ENCODE peak calls at places on chromosomes 12 and 14, in nine cellular contexts. D is mucosa of descending colon, E is hepatocyte, N is fibroblast of pulmonary artery, P is astrocyte of the cerebellum, Q is thoracic aorta, W is pancreas, B is brain microvascular endothelial cell, F is colonic mucosa. O is an unnamed sample.

GRCh38 chr12:86663691-86664090 is 407.5 kb upstream of the MGAT4C start:
- DNase-seq in D (no peak), E (no peak), N (peak), P (peak), Q (no peak), W (no peak), B (no peak), F (no peak), O (no peak)

GRCh38 chr14:77622562-77622961 is 6.1 kb upstream of the SPTLC2 start:
- DNase-seq in D (peak), E (peak), N (no peak), P (no peak), Q (no peak), W (no peak), B (no peak), F (peak), O (no peak)

GRCh38 chr12:47818701-47819543 is 781 bp downstream of the HDAC7 start:
- DNase-seq in D (peak), E (peak), N (peak), P (no peak), Q (no peak), W (peak), B (no peak), F (peak), O (no peak)

GRCh38 chr14:89807151-89807550 is 147.4 kb downstream of the EFCAB11 start:
- DNase-seq in D (no peak), E (no peak), N (no peak), P (no peak), Q (no peak), W (no peak), B (no peak), F (no peak), O (no peak)

GRCh38 chr14:32623300-32624093 is 294.4 kb downstream of the AKAP6 start:
- DNase-seq in D (no peak), E (no peak), N (peak), P (no peak), Q (no peak), W (no peak), B (peak), F (no peak), O (no peak)

GRCh38 chr12:52965337-52965731 is 16.4 kb downstream of the KRT18 start:
- DNase-seq in D (no peak), E (peak), N (no peak), P (no peak), Q (no peak), W (no peak), B (no peak), F (no peak), O (no peak)

GRCh38 chr12:4975574-4975973 is 65.9 kb downstream of the KCNA1 start:
- DNase-seq in D (no peak), E (no peak), N (no peak), P (no peak), Q (no peak), W (no peak), B (no peak), F (no peak), O (peak)

GRCh38 chr14:47976139-47976538 is 300.7 kb upstream of the MDGA2 start:
- DNase-seq in D (no peak), E (no peak), N (no peak), P (no peak), Q (no peak), W (no peak), B (no peak), F (no peak), O (no peak)

GRCh38 chr12:69998922-69999321 is 173.9 kb downstream of the MYRFL start:
- DNase-seq in D (peak), E (no peak), N (no peak), P (no peak), Q (no peak), W (no peak), B (no peak), F (no peak), O (no peak)

GRCh38 chr12:46430340-46430948 is 57.9 kb upstream of the SLC38A2 start:
- DNase-seq in D (peak), E (peak), N (peak), P (peak), Q (no peak), W (no peak), B (peak), F (peak), O (no peak)

GRCh38 chr12:4196805-4197420 is 76.6 kb upstream of the CCND2 start:
- DNase-seq in D (no peak), E (no peak), N (no peak), P (no peak), Q (no peak), W (no peak), B (no peak), F (no peak), O (no peak)

GRCh38 chr14:100673085-100673806 is 53.4 kb upstream of the DLK1 start:
- DNase-seq in D (peak), E (peak), N (no peak), P (no peak), Q (no peak), W (peak), B (no peak), F (peak), O (peak)

GRCh38 chr14:100384819-100385813 is 62.0 kb downstream of the SLC25A47 start:
- DNase-seq in D (no peak), E (peak), N (peak), P (no peak), Q (no peak), W (no peak), B (peak), F (no peak), O (no peak)

GRCh38 chr12:7154901-7155470 is 24.8 kb downstream of the CLSTN3 start:
- DNase-seq in D (no peak), E (no peak), N (no peak), P (no peak), Q (no peak), W (no peak), B (no peak), F (no peak), O (no peak)

GRCh38 chr12:27615331-27615891 is 80.8 kb upstream of the REP15 start:
- DNase-seq in D (no peak), E (peak), N (peak), P (no peak), Q (no peak), W (no peak), B (no peak), F (no peak), O (no peak)

GRCh38 chr12:32002848-32003493 is 43.8 kb downstream of the RESF1 start:
- DNase-seq in D (no peak), E (no peak), N (peak), P (no peak), Q (no peak), W (no peak), B (no peak), F (no peak), O (no peak)

GRCh38 chr12:110042260-110042659 is 6.1 kb downstream of the C12orf76 start:
- DNase-seq in D (no peak), E (no peak), N (no peak), P (no peak), Q (no peak), W (no peak), B (no peak), F (no peak), O (peak)

GRCh38 chr12:86230516-86231146 is 25.6 kb downstream of the MGAT4C start:
- DNase-seq in D (no peak), E (no peak), N (peak), P (peak), Q (no peak), W (no peak), B (peak), F (no peak), O (no peak)

GRCh38 chr12:90250766-90251165 is 542.1 kb upstream of the ATP2B1 start:
- DNase-seq in D (peak), E (no peak), N (peak), P (peak), Q (no peak), W (no peak), B (no peak), F (peak), O (no peak)

GRCh38 chr14:69291891-69292586 is 32.1 kb downstream of the GALNT16 start:
- DNase-seq in D (no peak), E (no peak), N (no peak), P (no peak), Q (no peak), W (no peak), B (no peak), F (no peak), O (no peak)

GRCh38 chr14:34843011-34843554 is 32.1 kb downstream of the BAZ1A start:
- DNase-seq in D (no peak), E (no peak), N (peak), P (peak), Q (no peak), W (no peak), B (peak), F (no peak), O (peak)

DNA sequence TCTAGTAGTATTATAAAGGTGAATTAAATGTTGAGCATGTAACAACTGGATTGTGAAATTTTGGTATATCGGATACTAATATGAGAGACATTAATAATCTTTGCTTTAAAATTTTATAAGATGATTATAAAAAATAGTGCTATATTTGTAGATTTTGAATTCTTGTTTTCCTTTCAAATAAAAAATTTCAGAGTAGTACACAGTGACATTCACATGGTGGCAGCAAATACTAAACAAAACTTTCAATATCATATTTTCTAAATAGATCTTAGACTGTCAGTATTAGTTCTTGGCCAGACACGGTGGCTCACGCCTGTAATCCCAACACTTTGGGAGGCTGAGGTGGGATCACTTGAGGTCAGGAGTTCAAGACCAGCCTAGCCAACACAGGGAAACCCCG is 166.0 kb downstream of the NAV3 start:
- DNase-seq in D (no peak), E (no peak), N (no peak), P (no peak), Q (no peak), W (no peak), B (no peak), F (no peak), O (no peak)
- TF ChIP-seq CTCF in D (no peak), E (peak), N (no peak), P (no peak), Q (no peak), W (no peak), B (no peak), F (no peak), O (peak)

GRCh38 chr12:2963154-2963759 is 4.1 kb downstream of the TEAD4 start:
- DNase-seq in D (no peak), E (no peak), N (no peak), P (no peak), Q (no peak), W (peak), B (no peak), F (no peak), O (no peak)
- H3K4me3 ChIP-seq in D (no peak), E (no peak), N (peak), P (no peak), Q (no peak), W (no peak), B (no peak), F (no peak), O (no peak)

GRCh38 chr14:93183596-93184317 is 940 bp downstream of the MOAP1 start:
- DNase-seq in D (no peak), E (no peak), N (no peak), P (no peak), Q (no peak), W (no peak), B (no peak), F (no peak), O (no peak)

GRCh38 chr14:93185333-93185688 is 194 bp downstream of the LYSET start:
- DNase-seq in D (no peak), E (no peak), N (no peak), P (no peak), Q (no peak), W (no peak), B (no peak), F (no peak), O (no peak)

GRCh38 chr14:93186961-93187360 is 1.8 kb downstream of the LYSET start:
- DNase-seq in D (no peak), E (no peak), N (no peak), P (no peak), Q (no peak), W (no peak), B (no peak), F (no peak), O (no peak)

GRCh38 chr14:93186461-93186860 is 1.3 kb downstream of the LYSET start:
- DNase-seq in D (no peak), E (no peak), N (no peak), P (no peak), Q (no peak), W (no peak), B (no peak), F (no peak), O (no peak)

GRCh38 chr14:93184391-93185332 is at the start of the genes LYSET and MOAP1:
- DNase-seq in D (peak), E (peak), N (peak), P (no peak), Q (peak), W (peak), B (peak), F (peak), O (peak)
- TF ChIP-seq CTCF in D (peak), E (no peak), N (no peak), P (peak), Q (peak), W (no peak), B (no peak), F (no peak), O (peak)

DNA sequence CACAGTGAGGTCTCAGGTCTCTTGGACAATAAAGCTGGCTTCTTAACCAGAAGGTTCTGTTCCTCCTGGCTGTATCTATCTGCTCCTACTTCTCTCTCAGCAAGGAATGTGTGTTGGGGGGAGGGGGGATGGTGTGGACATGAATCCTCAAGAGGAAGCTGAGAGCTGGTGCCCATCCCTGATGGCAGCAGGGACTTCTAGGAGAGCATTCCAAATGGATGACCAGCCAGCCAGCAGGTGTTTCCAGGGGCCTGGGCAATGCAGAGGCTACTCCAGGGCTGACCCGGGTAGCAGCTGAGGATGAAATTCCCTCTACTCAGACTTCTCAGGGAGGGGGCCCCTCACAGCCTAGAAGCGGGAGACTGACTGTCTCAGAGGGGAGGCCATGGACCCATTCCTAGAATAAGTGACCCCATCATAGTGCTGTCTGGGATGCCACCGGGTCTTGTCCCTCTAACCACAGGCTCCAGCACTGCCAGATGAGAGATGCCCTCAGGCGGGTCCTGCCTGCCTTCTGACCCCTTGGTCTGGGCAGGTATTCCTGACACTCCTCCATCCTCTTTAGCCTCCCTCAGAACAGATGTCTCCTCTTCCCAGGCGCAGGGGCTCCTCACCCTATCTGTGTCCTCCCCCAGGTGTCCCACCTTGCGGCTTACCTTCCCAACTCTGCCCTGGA is 1.2 kb downstream of the RAB15 start:
- DNase-seq in D (peak), E (peak), N (no peak), P (no peak), Q (no peak), W (no peak), B (no peak), F (peak), O (no peak)
- H3K4me3 ChIP-seq in D (no peak), E (peak), N (peak), P (peak), Q (peak), W (peak), B (no peak), F (peak), O (peak)

DNA sequence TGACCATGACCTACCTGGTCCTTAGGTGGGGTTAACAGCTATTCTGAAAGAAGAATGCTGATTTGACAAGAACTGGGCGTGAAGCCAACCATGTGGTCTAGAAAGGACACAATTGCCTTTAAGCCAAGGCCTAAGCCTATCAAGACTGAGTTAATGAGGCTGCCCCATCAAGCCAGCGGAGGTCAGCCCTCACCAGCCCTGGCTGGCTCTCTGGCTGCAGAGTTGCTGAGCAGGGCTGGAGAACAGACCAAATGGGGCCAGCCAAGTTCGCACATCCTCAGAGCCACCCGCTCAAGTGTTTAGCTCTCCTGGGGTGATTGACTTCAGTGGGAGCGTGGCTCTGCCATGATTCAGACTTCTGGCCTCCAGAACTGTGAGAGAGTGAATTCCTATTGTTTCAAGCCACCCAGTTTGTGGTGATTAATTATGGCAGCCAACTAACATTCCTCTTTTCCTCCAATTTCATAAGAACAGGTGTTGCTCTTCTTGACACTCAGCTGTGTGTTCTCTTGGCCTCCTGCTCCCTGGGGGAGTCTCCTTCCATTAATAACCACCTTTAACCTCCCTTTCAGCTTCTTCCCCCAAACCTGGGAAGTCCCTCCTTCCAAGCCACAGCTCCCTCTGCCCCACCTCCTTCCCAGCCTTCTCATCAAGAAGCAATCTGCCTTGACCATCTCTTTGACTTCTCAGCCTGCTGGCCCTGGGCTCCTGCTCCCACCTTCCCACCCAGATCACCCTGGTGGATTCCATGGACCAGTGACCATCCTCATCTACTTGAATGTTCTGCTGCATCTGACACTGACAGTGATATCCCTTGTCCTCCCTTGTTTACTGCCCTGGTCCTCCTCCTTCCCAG is 5.3 kb upstream of the SERPINA5 start:
- DNase-seq in D (no peak), E (no peak), N (peak), P (peak), Q (no peak), W (peak), B (peak), F (no peak), O (peak)
- TF ChIP-seq CTCF in D (no peak), E (no peak), N (no peak), P (no peak), Q (no peak), W (no peak), B (no peak), F (no peak), O (peak)

DNA sequence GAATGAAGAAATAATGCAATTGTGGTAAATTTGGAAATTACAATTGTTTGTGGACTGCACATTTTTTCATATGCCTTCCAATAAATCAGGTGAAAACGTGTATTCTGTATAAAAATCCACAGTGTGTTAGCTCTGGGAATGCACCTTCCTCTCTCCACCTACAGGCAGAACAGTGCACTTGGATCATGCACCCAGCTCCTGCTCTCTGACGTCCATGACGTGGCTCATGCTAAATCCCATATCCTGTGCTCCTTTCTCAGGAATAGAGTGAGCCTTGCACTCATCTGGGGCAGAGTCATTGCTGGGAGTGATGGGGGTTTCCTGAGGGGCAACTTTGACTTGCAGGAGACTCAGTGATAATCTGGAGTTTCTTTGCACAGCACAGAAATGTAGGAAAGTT is 1282.1 kb downstream of the TMEM121 start:
- DNase-seq in D (no peak), E (no peak), N (no peak), P (no peak), Q (no peak), W (no peak), B (no peak), F (no peak), O (no peak)
- H3K4me3 ChIP-seq in D (no peak), E (no peak), N (no peak), P (no peak), Q (no peak), W (no peak), B (no peak), F (no peak), O (no peak)

DNA sequence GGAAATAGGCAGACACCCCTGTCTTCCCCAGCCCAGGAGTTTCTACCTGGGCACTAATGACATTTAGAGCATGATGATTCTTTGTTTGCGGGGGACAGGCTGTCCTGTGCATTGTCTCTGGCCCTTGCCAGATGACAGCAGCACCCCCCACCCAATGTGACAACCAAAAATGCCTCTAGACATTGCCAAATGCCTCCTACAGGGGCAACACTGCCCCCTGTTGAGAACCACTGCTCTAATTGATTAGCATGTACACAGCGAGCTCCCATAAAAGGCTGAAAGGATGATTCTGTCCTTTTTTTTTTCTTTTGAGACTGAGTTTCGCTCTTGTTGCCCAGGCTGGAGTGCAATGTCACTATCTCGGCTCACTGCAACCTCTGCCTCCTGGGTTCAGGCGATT is 50.5 kb downstream of the MAP1LC3B2 start:
- DNase-seq in D (peak), E (no peak), N (peak), P (no peak), Q (no peak), W (no peak), B (no peak), F (peak), O (no peak)
- TF ChIP-seq CTCF in D (no peak), E (peak), N (peak), P (peak), Q (no peak), W (no peak), B (peak), F (peak), O (peak)

GRCh38 chr12:129363041-129363440 is 509.8 kb downstream of the GLT1D1 start:
- DNase-seq in D (no peak), E (no peak), N (no peak), P (no peak), Q (no peak), W (no peak), B (no peak), F (no peak), O (no peak)

GRCh38 chr12:129351481-129351880 is 498.2 kb downstream of the GLT1D1 start:
- DNase-seq in D (no peak), E (no peak), N (no peak), P (no peak), Q (no peak), W (no peak), B (peak), F (no peak), O (no peak)

DNA sequence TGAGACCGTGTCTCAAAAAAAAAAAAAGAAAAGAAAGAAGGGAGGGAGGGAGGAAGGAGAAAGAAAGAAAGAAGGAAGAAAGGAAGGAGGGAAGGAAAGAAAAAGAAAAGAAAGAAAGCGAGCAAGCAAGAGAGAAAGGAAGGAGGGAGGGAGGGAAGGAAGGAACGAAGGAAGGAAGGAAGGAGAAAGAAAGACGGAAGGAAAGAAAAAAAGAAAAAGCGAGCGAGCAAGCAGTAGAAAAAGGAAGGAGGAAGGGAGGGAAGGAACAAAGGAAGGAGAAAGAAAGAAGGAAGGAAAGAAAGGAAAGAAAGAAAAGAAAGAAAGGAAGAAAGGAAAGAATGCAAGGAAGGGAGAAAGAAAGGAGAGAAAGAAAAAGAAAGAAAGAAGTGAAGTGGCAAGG is 504.0 kb downstream of the GLT1D1 start:
- DNase-seq in D (no peak), E (no peak), N (no peak), P (no peak), Q (no peak), W (no peak), B (no peak), F (no peak), O (no peak)
- H3K4me3 ChIP-seq in D (no peak), E (no peak), N (no peak), P (no peak), Q (no peak), W (no peak), B (no peak), F (no peak), O (no peak)

GRCh38 chr12:113327000-113327399 is 7.9 kb downstream of the SLC8B1 start:
- DNase-seq in D (no peak), E (no peak), N (no peak), P (no peak), Q (no peak), W (no peak), B (no peak), F (no peak), O (no peak)
- TF ChIP-seq CTCF in D (no peak), E (no peak), N (peak), P (no peak), Q (no peak), W (no peak), B (peak), F (no peak), O (no peak)